ENCODE peak calls at places on chromosomes 4 and X, in five cellular contexts. N is GM12865, C is psoas muscle, S is nephron progenitor cell, V is hepatocyte. R is an unnamed sample.

GRCh38 chr4:174177536-174177935 is 105.9 kb downstream of the FBXO8 start:
- DNase-seq in N (no peak), C (no peak), S (no peak), V (peak; percentile 16), R (no peak)

GRCh38 chr4:74886490-74886889 is 46.4 kb upstream of the PARM1 start:
- DNase-seq in N (no peak), C (no peak), S (no peak), V (peak; percentile 12), R (no peak)

GRCh38 chr4:56656346-56656643 is 24.8 kb downstream of the HOPX start:
- DNase-seq in N (peak; percentile 18), C (peak; percentile 64), S (peak; percentile 35), V (peak; percentile 19), R (no peak)

GRCh38 chr4:76806336-76806735 is 91.6 kb downstream of the SOWAHB start:
- DNase-seq in N (no peak), C (no peak), S (no peak), V (no peak), R (no peak)

GRCh38 chr4:65791111-65791806 is 121.0 kb upstream of the EPHA5 start:
- DNase-seq in N (no peak), C (no peak), S (no peak), V (no peak), R (no peak)

GRCh38 chr4:51942833-51943215 is 77.3 kb downstream of the LRRC66 start:
- DNase-seq in N (no peak), C (no peak), S (no peak), V (no peak), R (no peak)

GRCh38 chr4:164716901-164717300 is 37.0 kb upstream of the SMIM31 start:
- DNase-seq in N (peak; percentile 36), C (no peak), S (no peak), V (peak; percentile 7), R (no peak)

GRCh38 chrX:38939067-38939466 is 137.8 kb downstream of the MID1IP1 start:
- DNase-seq in N (no peak), C (no peak), S (no peak), V (no peak), R (no peak)

GRCh38 chr4:16026155-16026761 is 57.6 kb downstream of the PROM1 start:
- DNase-seq in N (peak; percentile 71), C (no peak), S (peak; percentile 38), V (peak; percentile 75), R (peak; percentile 24)

DNA sequence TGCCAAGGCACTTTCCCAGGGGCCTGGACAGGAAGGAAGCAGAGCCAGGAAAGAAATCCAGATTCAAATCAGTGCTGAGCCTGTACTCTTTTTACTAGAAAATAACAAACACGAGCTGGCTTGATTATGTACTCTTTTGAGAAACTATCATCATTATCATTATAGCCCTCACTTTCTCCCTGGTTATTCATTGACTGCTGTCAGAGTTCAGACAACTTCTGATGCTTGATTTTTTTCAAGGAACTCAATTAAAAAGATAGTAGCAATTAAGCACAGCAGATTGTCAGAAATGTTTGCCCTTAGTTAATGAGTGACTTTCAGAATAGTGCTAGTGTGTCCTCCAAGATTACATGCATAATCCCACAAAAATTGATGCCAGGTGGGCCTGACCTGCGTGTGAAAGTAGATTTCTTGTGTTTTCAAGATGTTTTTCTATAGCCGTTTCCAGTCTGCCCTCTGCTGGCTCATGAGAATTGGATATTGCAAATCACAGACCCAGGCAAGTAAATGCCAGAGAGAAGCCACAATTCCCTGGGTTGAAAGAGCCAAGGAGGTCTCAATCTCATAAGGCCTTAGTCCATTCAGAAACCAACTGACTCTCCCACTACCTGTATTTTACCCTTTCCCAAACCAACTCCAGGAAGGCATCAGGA is 14.3 kb upstream of the PNPLA4 start:
- DNase-seq in N (peak; percentile 16), C (no peak), S (peak; percentile 8), V (peak; percentile 17), R (peak; percentile 3)
- TF ChIP-seq CTCF in N (peak; percentile 12), C (peak; percentile 17), S (peak; percentile 37), V (peak; percentile 35), R (peak; percentile 22)

GRCh38 chr4:70927502-70928139 is 25.5 kb downstream of the MOB1B start:
- DNase-seq in N (peak; percentile 48), C (no peak), S (no peak), V (no peak), R (no peak)
- TF ChIP-seq CTCF in N (no peak), C (no peak), S (no peak), V (no peak), R (no peak)

GRCh38 chrX:41010188-41010846 is 74.9 kb upstream of the USP9X start:
- DNase-seq in N (peak; percentile 23), C (peak; percentile 83), S (peak; percentile 29), V (peak; percentile 85), R (peak; percentile 83)
- TF ChIP-seq CTCF in N (no peak), C (peak; percentile 24), S (no peak), V (no peak), R (no peak)

DNA sequence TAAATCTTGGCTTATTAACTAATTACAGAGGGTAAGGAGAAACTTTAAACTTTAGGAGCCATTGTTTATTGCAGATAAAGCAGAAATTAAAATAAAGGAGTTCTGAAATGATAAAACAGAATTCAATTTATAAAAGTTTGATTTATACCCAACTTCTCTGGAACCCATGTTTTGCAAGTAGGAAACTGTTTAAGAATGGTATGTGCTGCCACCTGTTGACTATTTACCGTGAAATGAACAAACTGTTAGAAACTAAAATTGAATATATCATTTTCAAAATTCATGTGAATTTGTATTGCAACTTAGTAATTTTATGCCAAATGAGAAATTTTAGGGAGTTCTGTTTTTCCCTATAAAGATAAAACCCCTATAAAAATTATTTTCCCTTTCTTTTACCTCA is 11.0 kb upstream of the TBC1D8B start:
- DNase-seq in N (peak; percentile 11), C (no peak), S (no peak), V (no peak), R (no peak)
- TF ChIP-seq CTCF in N (no peak), C (peak; percentile 42), S (peak; percentile 15), V (peak; percentile 49), R (no peak)

GRCh38 chrX:137198040-137198439 is 164.2 kb upstream of the GPR101 start:
- DNase-seq in N (no peak), C (no peak), S (no peak), V (no peak), R (no peak)

GRCh38 chrX:137195991-137196390 is 162.2 kb upstream of the GPR101 start:
- DNase-seq in N (no peak), C (no peak), S (no peak), V (no peak), R (no peak)

GRCh38 chrX:137195296-137195695 is 161.5 kb upstream of the GPR101 start:
- DNase-seq in N (no peak), C (no peak), S (no peak), V (no peak), R (no peak)

GRCh38 chrX:137194164-137194563 is 160.4 kb upstream of the GPR101 start:
- DNase-seq in N (peak; percentile 33), C (no peak), S (peak; percentile 44), V (peak; percentile 24), R (peak; percentile 6)
- TF ChIP-seq CTCF in N (peak; percentile 54), C (peak; percentile 39), S (peak; percentile 48), V (peak; percentile 37), R (no peak)

GRCh38 chr4:27098034-27098433 is 237.4 kb downstream of the STIM2 start:
- DNase-seq in N (no peak), C (no peak), S (no peak), V (no peak), R (no peak)
- TF ChIP-seq CTCF in N (no peak), C (no peak), S (no peak), V (no peak), R (no peak)

GRCh38 chrX:155865193-155865592 is 16.0 kb upstream of the VAMP7 start:
- DNase-seq in N (no peak), C (no peak), S (no peak), V (no peak), R (no peak)

GRCh38 chrX:155867821-155868220 is 13.3 kb upstream of the VAMP7 start:
- DNase-seq in N (no peak), C (no peak), S (no peak), V (no peak), R (no peak)

DNA sequence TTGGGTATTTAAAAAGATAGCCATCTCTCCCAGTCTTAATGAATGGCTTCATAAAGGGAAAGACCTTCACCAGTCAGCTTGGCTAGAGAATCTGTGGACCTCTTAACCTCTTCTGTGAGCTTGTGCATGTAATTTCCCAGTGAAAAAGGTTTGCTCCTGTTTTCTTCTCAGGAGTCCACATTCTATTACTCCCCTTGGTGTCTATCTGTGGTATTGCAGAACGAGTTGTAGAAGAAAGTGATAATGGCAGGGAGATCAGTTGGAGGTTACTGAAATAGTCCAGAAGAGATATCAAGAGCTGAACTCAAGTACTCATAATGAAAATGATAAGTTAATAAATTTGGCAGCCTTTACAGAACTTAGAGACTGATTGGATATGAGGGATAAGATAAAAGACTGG is 16.5 kb upstream of the VAMP7 start:
- DNase-seq in N (no peak), C (no peak), S (no peak), V (no peak), R (no peak)
- TF ChIP-seq CTCF in N (no peak), C (no peak), S (no peak), V (peak; percentile 12), R (no peak)

DNA sequence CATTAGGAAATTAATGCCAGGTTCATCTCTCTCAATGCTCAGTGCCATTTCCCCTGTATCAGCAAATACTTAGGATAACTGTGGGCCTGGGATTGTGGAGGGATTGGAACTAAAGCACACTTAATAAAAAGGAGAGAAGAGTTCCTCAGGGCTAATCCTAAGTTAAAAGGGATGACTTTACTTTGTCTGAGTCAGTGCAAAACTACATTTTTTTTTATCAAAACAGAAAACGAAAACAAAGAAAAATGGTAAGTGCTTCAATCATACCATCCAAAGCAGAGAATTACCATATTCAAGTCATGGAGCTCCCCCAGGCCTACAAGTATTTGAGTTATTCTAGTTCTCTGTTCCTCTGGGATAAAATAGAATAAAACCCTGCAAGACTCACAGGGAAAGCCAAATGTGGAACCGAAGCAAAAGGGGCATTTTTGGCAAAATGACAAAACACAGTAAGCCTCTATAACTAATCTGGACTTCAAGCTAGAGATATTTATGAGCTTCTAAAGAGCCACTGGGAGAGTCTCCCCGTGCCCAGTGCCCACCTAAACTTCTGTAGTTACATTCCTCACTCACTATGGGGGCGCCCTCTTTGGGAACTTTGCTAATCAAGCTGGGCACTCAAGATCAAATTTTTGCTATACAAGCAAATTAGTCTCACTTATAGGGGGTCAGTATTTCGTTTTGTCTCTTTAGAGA is 53.4 kb downstream of the PALLD start:
- DNase-seq in N (no peak), C (no peak), S (no peak), V (no peak), R (no peak)
- TF ChIP-seq CTCF in N (no peak), C (no peak), S (no peak), V (no peak), R (no peak)

DNA sequence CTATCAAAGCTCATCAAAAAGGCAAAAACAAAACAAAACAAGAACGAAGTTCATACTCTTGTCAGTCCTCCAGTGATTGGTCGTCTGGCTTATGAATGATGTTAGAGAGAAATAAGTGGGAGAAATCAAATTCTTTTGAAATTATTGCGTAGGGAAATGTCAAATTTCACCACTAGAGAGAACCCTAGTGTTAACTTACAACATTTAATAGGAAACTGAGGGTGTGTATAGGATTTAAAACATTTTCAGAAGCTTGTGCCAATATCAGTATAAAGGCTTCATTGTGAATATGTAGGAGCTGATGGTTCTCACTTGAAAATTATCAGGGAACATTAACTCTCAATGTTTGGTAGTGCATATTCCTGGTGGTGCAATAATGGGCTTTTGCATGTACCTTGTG is 17.4 kb downstream of the ADH6 start:
- DNase-seq in N (no peak), C (no peak), S (no peak), V (no peak), R (no peak)
- TF ChIP-seq CTCF in N (no peak), C (no peak), S (no peak), V (peak; percentile 18), R (no peak)

R was measured in Calu3.